ENCODE peak calls at places on chromosomes 6 and 20, in five cellular contexts. K, N, T, V and I are unnamed samples.
A peak's percentile ranks its signal among the peaks of the same experiment; 100 is the strongest.

GRCh38 chr20:62401331-62401779 is 5.7 kb downstream of the CABLES2 start:
- DNase-seq in K (no peak), V (no peak), T (no peak), N (no peak), I (no peak)

GRCh38 chr6:157325069-157325805 is 1.9 kb upstream of the TMEM242 start:
- DNase-seq in K (no peak), N (no peak), V (no peak), T (no peak), I (no peak)

GRCh38 chr6:38637756-38638155 is 2.0 kb downstream of the BTBD9 start:
- DNase-seq in K (no peak), T (no peak), V (no peak), N (no peak), I (no peak)

GRCh38 chr6:127813682-127814027 is 87.2 kb downstream of the THEMIS start:
- DNase-seq in V (no peak), T (no peak), N (no peak), K (no peak), I (no peak)

GRCh38 chr20:51354191-51354768 is 188.2 kb downstream of the NFATC2 start:
- DNase-seq in N (no peak), T (no peak), K (no peak), V (no peak), I (no peak)

GRCh38 chr6:34496103-34496685 is 30.3 kb downstream of the PACSIN1 start:
- DNase-seq in T (no peak), N (no peak), K (no peak), V (no peak), I (no peak)

GRCh38 chr6:23873161-23873560 is 252.9 kb upstream of the NRSN1 start:
- DNase-seq in T (no peak), N (no peak), V (no peak), K (no peak), I (no peak)

GRCh38 chr20:60381643-60382400 is 423.6 kb downstream of the CDH26 start:
- DNase-seq in N (no peak), V (no peak), T (no peak), K (no peak), I (no peak)

GRCh38 chr20:3966571-3966970 is 48.8 kb downstream of the RNF24 start:
- DNase-seq in K (no peak), T (no peak), N (no peak), V (no peak), I (no peak)

GRCh38 chr6:136129365-136129764 is 120.7 kb downstream of the MTFR2 start:
- DNase-seq in V (no peak), T (no peak), N (no peak), K (no peak), I (no peak)

GRCh38 chr20:50193851-50194830 is 3.5 kb downstream of the CEBPB start:
- DNase-seq in T (no peak), V (peak; percentile 29), K (no peak), N (no peak), I (no peak)

GRCh38 chr20:15909995-15910394 is 663.3 kb downstream of the KIF16B start:
- DNase-seq in T (no peak), V (no peak), N (no peak), K (no peak), I (no peak)

GRCh38 chr20:23144856-23145255 is 58.7 kb upstream of the CD93 start:
- DNase-seq in N (no peak), V (no peak), T (no peak), K (no peak), I (no peak)

GRCh38 chr20:50594591-50595432 is 84.6 kb downstream of the PTPN1 start:
- DNase-seq in V (no peak), T (no peak), K (no peak), N (peak; percentile 69), I (no peak)

GRCh38 chr6:148760568-148761531 is 14.0 kb downstream of the UST start:
- DNase-seq in K (peak; percentile 79), N (peak; percentile 91), T (peak; percentile 68), V (peak; percentile 93), I (no peak)

GRCh38 chr6:148758492-148758891 is 11.7 kb downstream of the UST start:
- DNase-seq in V (no peak), K (no peak), N (peak; percentile 86), T (no peak), I (no peak)

GRCh38 chr20:1809611-1810510 is 85.3 kb upstream of the SIRPA start:
- DNase-seq in V (no peak), K (no peak), T (no peak), N (no peak), I (no peak)

GRCh38 chr20:42688576-42688975 is 501.1 kb downstream of the PTPRT start:
- DNase-seq in K (no peak), T (no peak), V (no peak), N (no peak), I (peak; percentile 17)

GRCh38 chr20:47276856-47277541 is 79.5 kb downstream of the ZMYND8 start:
- DNase-seq in T (no peak), N (no peak), K (peak; percentile 80), V (peak; percentile 55), I (peak; percentile 31)

GRCh38 chr6:85008311-85009015 is 244.1 kb upstream of the TBX18 start:
- DNase-seq in V (no peak), K (no peak), T (no peak), N (no peak), I (no peak)

GRCh38 chr6:1481326-1481725 is 92.0 kb downstream of the FOXF2 start:
- DNase-seq in V (no peak), N (no peak), K (no peak), T (no peak), I (no peak)

GRCh38 chr20:59006864-59007757 is at the start of gene CTSZ:
- DNase-seq in K (peak; percentile 79), N (peak; percentile 90), V (peak; percentile 53), T (peak; percentile 30), I (peak; percentile 71)

GRCh38 chr6:112181130-112181529 is 73.2 kb downstream of the LAMA4 start:
- DNase-seq in T (no peak), K (no peak), V (no peak), N (no peak), I (no peak)

GRCh38 chr6:155530219-155530834 is 74.7 kb upstream of the NOX3 start:
- DNase-seq in T (no peak), V (no peak), K (no peak), N (no peak), I (no peak)

GRCh38 chr6:13687917-13688351 is 23.7 kb downstream of the RANBP9 start:
- DNase-seq in V (no peak), T (no peak), N (no peak), K (no peak), I (no peak)

GRCh38 chr6:1619106-1619665 is 9.5 kb downstream of the FOXC1 start:
- DNase-seq in V (no peak), K (no peak), N (no peak), T (no peak), I (no peak)

GRCh38 chr20:63224272-63225081 is 8.5 kb upstream of the YTHDF1 start:
- DNase-seq in N (no peak), T (no peak), V (peak; percentile 88), K (peak; percentile 80), I (peak; percentile 59)

GRCh38 chr6:6317825-6318733 is 2.4 kb downstream of the F13A1 start:
- DNase-seq in V (no peak), T (no peak), N (no peak), K (peak; percentile 85), I (no peak)

GRCh38 chr6:129684323-129684884 is 25.6 kb downstream of the ARHGAP18 start:
- DNase-seq in T (no peak), K (no peak), N (no peak), V (no peak), I (peak; percentile 58)

GRCh38 chr6:144912474-144912873 is 627.3 kb downstream of the UTRN start:
- DNase-seq in N (no peak), V (no peak), T (no peak), K (no peak), I (no peak)

GRCh38 chr20:47139934-47140333 is 216.6 kb downstream of the ZMYND8 start:
- DNase-seq in V (peak; percentile 30), N (no peak), T (no peak), K (no peak), I (no peak)

GRCh38 chr6:15413558-15414257 is 167.8 kb downstream of the JARID2 start:
- DNase-seq in N (no peak), K (no peak), V (no peak), T (no peak), I (no peak)

GRCh38 chr20:47432251-47433210 is 69.2 kb upstream of the NCOA3 start:
- DNase-seq in N (no peak), T (no peak), V (peak; percentile 49), K (no peak), I (no peak)

DNA sequence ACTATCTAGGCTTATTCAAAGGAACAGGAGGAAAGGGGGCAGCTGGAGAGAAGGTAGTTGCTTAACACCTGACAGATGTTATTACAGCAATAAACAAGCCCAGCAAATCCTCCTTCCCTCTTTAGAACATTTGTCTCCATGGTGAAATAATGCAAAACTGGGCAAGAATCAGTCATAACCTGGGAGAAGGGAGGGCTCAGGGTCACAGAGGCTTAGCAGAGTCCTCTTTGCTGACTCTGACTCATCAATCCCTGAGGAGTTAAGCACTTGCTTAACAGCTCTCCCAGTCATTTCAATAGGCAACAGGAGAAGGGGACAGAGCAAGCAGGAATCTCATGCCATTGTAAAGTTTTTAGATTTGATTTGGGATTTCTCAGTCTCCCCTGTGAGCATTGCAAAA is 230.2 kb downstream of the IBTK start:
- DNase-seq in K (peak; percentile 39), V (peak; percentile 31), N (peak; percentile 59), T (peak; percentile 35), I (peak; percentile 48)
- TF ChIP-seq POLR2A in K (no peak), V (no peak), N (no peak), T (no peak), I (no peak)

GRCh38 chr6:43669050-43669921 is 18.3 kb downstream of the MRPS18A start:
- DNase-seq in T (peak; percentile 40), N (no peak), K (peak; percentile 88), V (peak; percentile 68), I (peak; percentile 25)
- H3K27ac ChIP-seq in T (peak overlapping the region; percentile 9), N (no peak overlapping the region), K (peak overlapping the region; percentile 61), V (peak overlapping the region; percentile 95), I (no peak overlapping the region)

GRCh38 chr6:139881251-139881650 is 506.8 kb upstream of the CITED2 start:
- DNase-seq in N (no peak), V (no peak), T (no peak), K (no peak), I (no peak)

GRCh38 chr6:139882977-139883728 is 508.7 kb upstream of the CITED2 start:
- DNase-seq in T (no peak), V (no peak), N (no peak), K (no peak), I (no peak)

GRCh38 chr6:139882234-139882633 is 507.8 kb upstream of the CITED2 start:
- DNase-seq in T (no peak), K (no peak), V (no peak), N (no peak), I (no peak)

GRCh38 chr6:139879823-139880356 is 505.4 kb upstream of the CITED2 start:
- DNase-seq in T (no peak), N (no peak), K (no peak), V (no peak), I (no peak)

GRCh38 chr6:139881728-139882211 is 507.3 kb upstream of the CITED2 start:
- DNase-seq in V (peak; percentile 35), K (no peak), T (no peak), N (peak; percentile 61), I (peak; percentile 43)
- H3K4me3 ChIP-seq in V (no peak overlapping the region), K (no peak overlapping the region), T (no peak overlapping the region), N (no peak overlapping the region), I (no peak overlapping the region)

GRCh38 chr20:5085380-5085779 is 34.4 kb downstream of the PCNA start:
- DNase-seq in V (no peak), N (no peak), K (peak; percentile 60), T (no peak), I (no peak)
- TF ChIP-seq POLR2A in V (no peak), N (no peak), K (no peak), T (no peak), I (no peak)

GRCh38 chr20:24962182-24962492 is 13.1 kb downstream of the CST7 start:
- DNase-seq in V (no peak), T (no peak), K (no peak), N (no peak), I (no peak)
- H3K27ac ChIP-seq in V (no peak overlapping the region), T (no peak overlapping the region), K (no peak overlapping the region), N (no peak overlapping the region), I (no peak overlapping the region)